ENCODE peak calls at places on chromosomes 2 and 18, in five cellular contexts. Z, T, J, U and W are unnamed samples.

GRCh38 chr2:141844232-141844631 is 286.6 kb downstream of the LRP1B start:
- DNase-seq in U (no peak), Z (no peak), J (no peak), T (no peak), W (no peak)

GRCh38 chr2:97708608-97709007 is 4.8 kb upstream of the ZAP70 start:
- DNase-seq in T (no peak), J (no peak), U (no peak), Z (no peak), W (no peak)

GRCh38 chr2:175097297-175097696 is 70.7 kb downstream of the ATF2 start:
- DNase-seq in Z (no peak), U (no peak), T (no peak), J (peak), W (no peak)

GRCh38 chr2:192413812-192414424 is 219.2 kb upstream of the TMEFF2 start:
- DNase-seq in U (no peak), J (no peak), T (no peak), Z (no peak), W (no peak)

GRCh38 chr2:73212448-73213176 is 1.4 kb upstream of the SMYD5 start:
- DNase-seq in J (peak), T (peak), Z (peak), U (peak), W (peak)

GRCh38 chr2:113857454-113857853 is 32.4 kb upstream of the ACTR3 start:
- DNase-seq in Z (no peak), J (no peak), T (no peak), U (no peak), W (no peak)

GRCh38 chr18:2302628-2303516 is 268.4 kb downstream of the METTL4 start:
- DNase-seq in U (peak), T (no peak), J (peak), Z (peak), W (no peak)

GRCh38 chr2:132583666-132584360 is 86.2 kb downstream of the LYPD1 start:
- DNase-seq in Z (no peak), T (no peak), U (no peak), J (no peak), W (no peak)

GRCh38 chr2:191113761-191114160 is 37.0 kb downstream of the STAT4 start:
- DNase-seq in U (no peak), Z (no peak), T (no peak), J (no peak), W (no peak)

GRCh38 chr2:204264068-204264693 is 281.1 kb upstream of the PARD3B start:
- DNase-seq in J (no peak), Z (no peak), T (peak), U (no peak), W (no peak)

GRCh38 chr2:152335016-152335850 is at the start of gene FMNL2:
- DNase-seq in Z (peak), U (peak), J (peak), T (peak), W (peak)

GRCh38 chr2:240930631-240931318 is 24.6 kb downstream of the CROCC2 start:
- DNase-seq in T (no peak), U (no peak), Z (no peak), J (no peak), W (no peak)

GRCh38 chr2:56713161-56713676 is 529.4 kb downstream of the CCDC85A start:
- DNase-seq in J (peak), U (no peak), T (no peak), Z (no peak), W (no peak)

GRCh38 chr18:45602926-45603325 is 12.3 kb upstream of the SLC14A2 start:
- DNase-seq in T (no peak), J (peak), U (no peak), Z (no peak), W (no peak)

GRCh38 chr2:235055891-235056516 is 104.2 kb downstream of the SH3BP4 start:
- DNase-seq in T (peak), U (peak), J (peak), Z (peak), W (no peak)

GRCh38 chr2:47029737-47030524 is 114.3 kb upstream of the MCFD2 start:
- DNase-seq in U (no peak), Z (peak), J (no peak), T (no peak), W (no peak)

GRCh38 chr2:120508581-120509041 is 162.7 kb downstream of the INHBB start:
- DNase-seq in J (no peak), U (peak), Z (no peak), T (no peak), W (no peak)

GRCh38 chr2:72497761-72498160 is 328.1 kb downstream of the EXOC6B start:
- DNase-seq in J (peak), Z (no peak), T (no peak), U (no peak), W (no peak)

GRCh38 chr2:127525692-127526141 is 572 bp downstream of the IWS1 start:
- DNase-seq in T (peak), U (no peak), J (peak), Z (peak), W (no peak)

GRCh38 chr2:238423561-238424312 is 3.0 kb upstream of the ASB1 start:
- DNase-seq in T (no peak), Z (no peak), U (no peak), J (peak), W (no peak)

GRCh38 chr2:16664052-16664731 is 1.4 kb downstream of the CYRIA start:
- DNase-seq in T (peak), Z (no peak), U (peak), J (peak), W (no peak)

GRCh38 chr2:160225722-160226121 is 25.6 kb upstream of the ITGB6 start:
- DNase-seq in U (no peak), T (no peak), Z (no peak), J (no peak), W (no peak)

GRCh38 chr18:49669403-49669802 is 107.5 kb downstream of the LIPG start:
- DNase-seq in J (no peak), U (no peak), T (no peak), Z (no peak), W (no peak)

GRCh38 chr2:26633351-26633945 is 7.7 kb downstream of the CIB4 start:
- DNase-seq in J (no peak), Z (no peak), U (no peak), T (no peak), W (no peak)

GRCh38 chr2:9263388-9263787 is 56.8 kb downstream of the ASAP2 start:
- DNase-seq in J (no peak), T (no peak), U (peak), Z (no peak), W (no peak)

GRCh38 chr18:8952796-8953760 is 149.4 kb upstream of the NDUFV2 start:
- DNase-seq in Z (no peak), J (peak), U (no peak), T (no peak), W (no peak)

GRCh38 chr2:36357506-36358316 is 2.1 kb downstream of the CRIM1 start:
- DNase-seq in U (peak), T (peak), Z (peak), J (peak), W (no peak)

GRCh38 chr2:715847-716573 is 38.8 kb upstream of the TMEM18 start:
- DNase-seq in Z (no peak), T (peak), J (peak), U (no peak), W (no peak)

GRCh38 chr2:241811209-241811951 is 2.4 kb downstream of the NEU4 start:
- DNase-seq in Z (no peak), U (no peak), T (no peak), J (no peak), W (no peak)

GRCh38 chr2:157394928-157395327 is 49.0 kb downstream of the CYTIP start:
- DNase-seq in Z (no peak), J (no peak), T (no peak), U (no peak), W (no peak)

GRCh38 chr2:121232626-121233265 is 52.3 kb downstream of the TFCP2L1 start:
- DNase-seq in J (no peak), U (no peak), T (no peak), Z (no peak), W (no peak)

GRCh38 chr2:191436368-191437055 is 191.3 kb downstream of the MYO1B start:
- DNase-seq in T (no peak), Z (no peak), U (no peak), J (no peak), W (no peak)

GRCh38 chr18:23183356-23184150 is 48.3 kb downstream of the CABLES1 start:
- DNase-seq in U (no peak), Z (no peak), T (no peak), J (peak), W (no peak)

GRCh38 chr2:36951574-36951973 is 14.8 kb downstream of the STRN start:
- DNase-seq in U (peak), T (no peak), J (peak), Z (no peak), W (no peak)

GRCh38 chr2:138985881-138986280 is 205.7 kb upstream of the NXPH2 start:
- DNase-seq in Z (no peak), T (no peak), U (no peak), J (no peak), W (no peak)

GRCh38 chr2:222548997-222549396 is 106.9 kb downstream of the FARSB start:
- DNase-seq in U (no peak), T (peak), Z (no peak), J (no peak), W (no peak)

GRCh38 chr18:2529154-2529553 is 42.2 kb downstream of the METTL4 start:
- DNase-seq in J (no peak), Z (no peak), U (no peak), T (no peak), W (no peak)

GRCh38 chr18:3286165-3286564 is 24.2 kb downstream of the MYL12B start:
- DNase-seq in Z (no peak), U (no peak), T (no peak), J (no peak), W (no peak)

GRCh38 chr18:41134426-41134825 is 820.6 kb upstream of the PIK3C3 start:
- DNase-seq in T (no peak), J (no peak), U (no peak), Z (no peak), W (no peak)

GRCh38 chr18:45874501-45875184 is 49.2 kb downstream of the SIGLEC15 start:
- DNase-seq in U (no peak), T (no peak), Z (no peak), J (peak), W (no peak)

GRCh38 chr2:3398837-3399236 is 19.3 kb downstream of the TRAPPC12 start:
- DNase-seq in Z (no peak), T (peak), U (no peak), J (no peak), W (no peak)
- TF ChIP-seq CTCF in Z (no peak), T (peak), U (no peak), J (no peak), W (no peak)

GRCh38 chr2:145484443-145485086 is 964.6 kb upstream of the ZEB2 start:
- DNase-seq in J (peak), T (no peak), U (peak), Z (peak), W (no peak)
- TF ChIP-seq CTCF in J (peak), T (peak), U (no peak), Z (peak), W (no peak)

GRCh38 chr2:31762085-31762484 is 181.3 kb upstream of the SRD5A2 start:
- DNase-seq in J (no peak), Z (no peak), U (no peak), T (no peak), W (no peak)
- TF ChIP-seq CTCF in J (no peak), Z (no peak), U (no peak), T (no peak), W (no peak)

GRCh38 chr2:173394575-173394974 is 39.9 kb downstream of the CDCA7 start:
- DNase-seq in J (no peak), Z (no peak), T (no peak), U (no peak), W (no peak)

GRCh38 chr2:173400760-173401159 is 46.1 kb downstream of the CDCA7 start:
- DNase-seq in Z (no peak), U (peak), J (peak), T (peak), W (no peak)

GRCh38 chr2:173395567-173396351 is 41.1 kb downstream of the CDCA7 start:
- DNase-seq in Z (no peak), U (no peak), T (no peak), J (no peak), W (no peak)

GRCh38 chr2:173399229-173399628 is 44.6 kb downstream of the CDCA7 start:
- DNase-seq in Z (no peak), J (no peak), U (no peak), T (no peak), W (no peak)

GRCh38 chr2:173397539-173397938 is 42.9 kb downstream of the CDCA7 start:
- DNase-seq in U (no peak), T (no peak), Z (no peak), J (no peak), W (no peak)
- TF ChIP-seq CTCF in U (no peak), T (peak), Z (peak), J (no peak), W (no peak)

GRCh38 chr18:25334588-25334987 is 17.4 kb downstream of the ZNF521 start:
- DNase-seq in U (no peak), T (no peak), J (no peak), Z (no peak), W (no peak)
- TF ChIP-seq CTCF in U (no peak), T (peak), J (peak), Z (no peak), W (no peak)

GRCh38 chr2:219495531-219496122 is 3.1 kb upstream of the GMPPA start:
- DNase-seq in J (peak), Z (peak), T (peak), U (peak), W (peak)
- TF ChIP-seq CTCF in J (peak), Z (peak), T (peak), U (peak), W (peak)

DNA sequence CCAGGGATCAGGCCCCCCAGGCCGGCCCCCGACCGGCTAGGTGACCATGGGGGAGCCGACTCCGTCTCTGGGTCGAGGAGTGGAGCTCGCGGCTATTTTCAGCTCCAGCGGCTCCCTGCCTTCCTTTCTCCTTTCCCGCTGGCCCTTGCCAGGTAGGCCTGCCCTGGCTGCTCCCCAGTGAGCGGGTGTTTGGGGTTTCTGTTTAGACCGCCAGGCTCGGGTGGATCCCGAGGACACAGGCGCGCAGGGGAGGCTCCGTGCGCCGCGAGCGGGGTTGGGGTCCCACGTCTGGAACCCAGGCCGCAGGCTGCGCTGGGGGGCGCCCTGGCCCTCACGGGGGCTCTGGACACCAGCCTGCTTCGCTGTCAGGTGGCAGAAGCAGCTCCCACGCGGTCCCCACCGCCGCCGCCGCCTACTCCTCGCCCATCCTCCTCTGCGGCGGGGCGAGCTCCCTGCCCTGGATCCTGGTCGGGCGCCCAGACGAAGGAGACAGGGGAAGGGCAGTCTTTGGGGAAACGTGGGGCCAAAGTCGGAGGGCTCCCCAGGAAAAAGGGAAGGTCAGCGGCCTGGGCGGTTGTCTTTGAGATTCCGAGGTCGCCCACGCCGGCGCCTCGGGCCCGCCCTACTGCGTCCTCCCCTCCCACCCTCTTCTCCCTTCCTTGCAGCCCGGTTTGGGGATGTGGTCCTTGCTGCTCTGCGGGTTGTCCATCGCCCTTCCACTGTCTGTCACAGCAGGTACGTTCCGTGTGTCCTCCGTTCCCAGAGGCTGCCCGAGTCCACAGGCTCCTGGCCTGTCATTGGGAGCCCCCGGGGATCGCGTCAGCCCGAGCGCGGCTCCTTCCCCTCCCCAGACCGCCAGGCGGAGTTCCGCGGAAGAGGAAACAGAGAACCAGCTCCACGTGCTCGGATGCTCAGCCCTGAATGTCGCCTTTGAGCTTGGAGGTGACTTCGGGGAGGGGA is 648 bp downstream of the IL1RL2 start:
- DNase-seq in T (no peak), Z (no peak), J (peak), U (peak), W (peak)
- TF ChIP-seq CTCF in T (no peak), Z (no peak), J (peak), U (no peak), W (peak)

DNA sequence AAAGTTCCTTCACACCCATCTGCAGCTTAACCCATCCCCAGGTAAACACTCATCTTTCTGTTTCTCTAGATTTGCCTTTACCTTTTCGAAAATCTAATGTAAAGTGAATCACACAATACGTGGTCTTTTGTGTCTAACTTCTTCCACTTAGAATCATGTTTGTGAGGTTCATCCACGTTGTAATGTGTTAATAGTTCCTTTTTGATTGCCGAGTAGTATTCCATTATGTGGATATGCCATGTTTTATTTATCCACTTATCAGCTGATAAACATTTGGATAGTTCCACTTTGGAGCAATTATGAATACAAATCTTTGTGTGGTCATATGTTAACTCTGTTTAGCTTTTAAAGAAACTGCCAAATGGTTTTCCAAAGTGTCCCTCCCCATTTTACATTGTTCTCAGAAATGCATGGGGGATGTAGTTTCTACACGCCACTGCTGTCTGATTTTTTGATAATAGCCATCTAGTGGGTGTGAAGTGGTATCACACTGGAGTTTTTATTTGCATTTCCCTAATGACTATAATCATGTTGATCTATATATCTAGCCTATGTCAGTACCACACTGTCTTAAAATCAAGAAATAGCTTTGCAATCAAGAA is 22.3 kb downstream of the PECR start:
- DNase-seq in J (no peak), T (no peak), U (no peak), Z (no peak), W (no peak)
- TF ChIP-seq CTCF in J (peak), T (peak), U (peak), Z (no peak), W (peak)

DNA sequence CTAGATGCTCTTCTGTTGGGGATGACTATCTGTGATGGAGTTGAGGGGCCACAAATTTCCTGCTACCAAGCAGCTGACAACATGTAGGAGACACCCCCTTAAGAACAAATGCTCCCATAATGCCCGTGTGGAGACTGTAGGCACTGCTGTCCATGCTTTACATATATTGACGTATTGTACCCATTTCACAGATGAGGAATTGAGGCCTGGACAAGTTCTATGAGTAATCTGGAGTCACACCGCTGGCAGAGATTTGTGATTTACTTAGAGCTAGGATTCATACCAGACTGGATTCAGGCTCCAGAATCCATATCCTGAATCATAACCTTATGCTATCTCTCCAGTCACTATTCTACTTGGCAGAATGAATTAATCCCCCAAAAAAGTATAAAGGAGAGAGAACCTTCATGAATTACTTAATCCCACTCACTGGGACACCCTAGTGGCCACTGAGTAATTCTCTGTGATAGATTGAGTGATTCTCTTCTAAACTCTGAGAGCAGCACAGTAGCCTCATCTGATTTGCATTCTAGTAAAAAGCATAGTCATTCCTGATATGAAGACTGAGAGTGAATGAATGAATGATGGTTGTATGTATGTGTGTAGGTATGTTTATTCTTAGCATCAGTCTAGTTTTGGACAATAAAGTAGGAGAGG is 460.7 kb upstream of the MEIS1 start:
- DNase-seq in Z (no peak), U (no peak), T (no peak), J (peak), W (no peak)
- TF ChIP-seq CTCF in Z (no peak), U (no peak), T (peak), J (peak), W (no peak)

GRCh38 chr2:178860551-178860950 is 53.3 kb upstream of the TTN start:
- DNase-seq in J (peak), Z (no peak), U (no peak), T (no peak), W (no peak)
- TF ChIP-seq CTCF in J (peak), Z (no peak), U (no peak), T (no peak), W (no peak)